ENCODE peak calls at places on chromosomes 6 and 20, in four cellular contexts. Z, S, F and I are unnamed samples. For H3K36me3, the result is how much of the 10 kb centered on the place peaks cover.

GRCh38 chr20:54014301-54014914 is 56.0 kb downstream of the BCAS1 start:
- DNase-seq in Z (no peak), S (no peak), F (no peak), I (no peak)

GRCh38 chr20:41038878-41039404 is 10.3 kb downstream of the TOP1 start:
- DNase-seq in Z (no peak), S (no peak), F (no peak), I (no peak)

GRCh38 chr6:7119272-7119801 is 11.6 kb downstream of the RREB1 start:
- DNase-seq in Z (no peak), S (no peak), F (no peak), I (peak)

GRCh38 chr6:89984926-89985743 is 90.9 kb downstream of the GJA10 start:
- DNase-seq in Z (no peak), S (no peak), F (no peak), I (peak)

GRCh38 chr6:37177083-37177949 is 7.4 kb downstream of the PIM1 start:
- DNase-seq in Z (no peak), S (no peak), F (no peak), I (no peak)

GRCh38 chr20:13058666-13059389 is 50.1 kb downstream of the SPTLC3 start:
- DNase-seq in Z (no peak), S (no peak), F (no peak), I (no peak)

GRCh38 chr6:53741417-53741816 is 53.4 kb upstream of the LRRC1 start:
- DNase-seq in Z (no peak), S (no peak), F (no peak), I (no peak)

GRCh38 chr6:74167506-74167905 is 471.5 kb downstream of the CD109 start:
- DNase-seq in Z (no peak), S (no peak), F (no peak), I (no peak)

GRCh38 chr6:16430661-16431089 is 192.3 kb downstream of the GMPR start:
- DNase-seq in Z (no peak), S (no peak), F (no peak), I (no peak)

GRCh38 chr6:93889713-93890112 is 470.4 kb upstream of the EPHA7 start:
- DNase-seq in Z (no peak), S (no peak), F (no peak), I (no peak)

DNA sequence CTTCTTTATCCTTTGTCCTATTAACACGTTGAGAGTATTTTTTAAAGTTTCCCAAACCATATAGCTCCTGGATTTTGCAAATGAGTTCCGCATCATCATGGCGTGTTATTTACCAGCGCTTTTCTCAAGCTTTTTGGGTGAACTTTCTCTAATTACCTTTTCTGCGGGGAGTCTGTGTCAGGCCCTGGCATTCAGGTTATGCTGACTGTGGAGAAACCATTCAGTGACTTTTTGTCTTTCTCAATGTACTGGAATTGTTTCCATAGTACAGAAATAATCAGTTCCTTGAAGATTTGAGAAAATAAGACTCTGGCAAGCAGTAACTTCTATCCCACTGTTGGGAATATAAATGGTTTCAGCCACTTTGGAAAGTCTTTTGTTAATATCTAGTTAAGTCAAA is 115.3 kb downstream of the CDH26 start:
- DNase-seq in Z (no peak), S (no peak), F (no peak), I (no peak)
- H3K36me3 ChIP-seq in Z (under half), S (under half), F (under half), I (under half)

DNA sequence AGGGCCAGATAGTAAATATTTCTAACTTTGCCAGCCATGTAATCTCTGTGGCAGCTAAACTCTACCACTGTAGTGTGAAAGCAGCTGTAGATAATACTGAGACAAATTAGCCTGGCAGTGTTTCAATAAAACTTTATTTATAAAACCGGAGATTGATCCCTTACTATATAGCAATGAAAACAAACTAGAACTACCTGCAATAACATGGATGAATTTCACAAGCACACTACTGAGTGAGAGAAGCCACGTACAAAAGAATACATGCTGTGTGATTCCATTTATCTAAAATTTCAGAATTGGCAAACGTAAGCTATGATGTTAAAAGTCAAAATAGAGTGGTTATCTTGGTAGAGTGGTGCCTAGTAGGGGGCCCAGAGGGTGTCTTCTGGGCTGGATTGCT is 198.7 kb upstream of the SGK1 start:
- DNase-seq in Z (no peak), S (no peak), F (no peak), I (no peak)
- H3K36me3 ChIP-seq in Z (under half), S (under half), F (under half), I (under half)

DNA sequence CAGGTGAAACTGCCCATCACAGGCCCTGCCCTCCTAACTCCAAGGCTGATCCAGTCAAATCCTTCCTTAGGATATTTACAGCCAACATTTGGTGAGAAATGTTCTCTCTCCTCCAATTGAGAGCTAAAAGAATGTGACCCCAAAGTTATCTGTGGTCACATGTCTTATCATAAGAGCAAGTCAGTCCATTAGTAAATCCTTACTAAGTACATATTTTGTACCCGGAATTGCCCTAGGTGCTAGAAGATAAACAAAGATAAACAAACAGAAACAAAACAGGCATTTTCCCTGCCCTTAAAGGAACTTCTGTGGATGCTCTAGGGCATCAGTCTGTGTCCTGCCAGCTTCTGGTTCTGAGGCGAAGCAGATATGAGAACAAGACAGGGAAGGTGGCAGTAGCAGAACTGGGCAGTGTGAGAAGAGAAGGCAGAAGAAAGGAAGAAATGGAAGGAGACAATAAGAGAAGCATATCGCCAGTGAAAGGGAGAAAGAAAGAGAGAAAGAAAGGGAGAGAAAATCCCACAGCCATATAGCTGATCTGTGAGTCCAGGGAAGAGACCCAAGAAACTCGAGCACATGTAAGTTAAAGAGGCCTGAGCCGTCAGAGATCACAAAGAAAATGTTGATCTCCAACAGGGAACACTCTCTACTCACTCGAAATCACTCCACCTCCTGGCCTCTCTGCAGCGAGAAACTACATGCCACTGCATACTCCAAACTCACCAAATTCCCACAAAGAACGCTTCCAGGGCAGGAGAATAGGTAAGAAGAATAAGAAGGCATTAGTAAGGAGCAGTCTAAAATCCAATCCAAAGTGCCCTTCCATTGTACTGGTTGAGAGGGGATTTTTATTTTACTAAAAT is 41.7 kb downstream of the CDK5RAP1 start:
- DNase-seq in Z (no peak), S (no peak), F (peak), I (no peak)
- H3K36me3 ChIP-seq in Z (half or more), S (under half), F (half or more), I (under half)

DNA sequence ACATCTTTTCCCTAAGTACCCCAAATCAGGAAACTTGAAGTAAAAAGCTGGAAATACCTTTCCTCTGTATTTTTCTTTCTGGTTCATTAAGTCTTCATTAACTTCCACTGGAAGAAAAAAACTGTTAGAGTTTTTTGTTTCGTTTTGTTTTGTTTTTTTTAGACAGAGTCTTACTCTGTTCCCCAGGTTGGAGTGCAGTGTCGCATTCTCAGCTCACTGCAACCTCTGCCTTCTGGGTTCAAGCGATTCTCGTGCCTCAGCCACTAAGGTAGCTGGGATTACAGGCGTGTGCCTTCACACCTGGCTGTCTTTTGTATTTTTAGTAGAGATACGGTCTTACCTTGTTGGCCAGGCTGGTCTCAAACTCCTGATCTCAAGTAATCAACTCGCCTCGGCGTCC is 14.8 kb downstream of the RPF2 start:
- DNase-seq in Z (no peak), S (no peak), F (no peak), I (no peak)
- H3K36me3 ChIP-seq in Z (half or more), S (half or more), F (half or more), I (under half)